ENCODE peak calls at places on chromosomes 13 and 19, in eight cellular contexts. One of them, this sample, is unnamed.

GRCh38 chr13:23610966-23611486 is 40.8 kb downstream of the TNFRSF19 start:
- DNase-seq in AG04450: no peak
- DNase-seq in BJ: no peak
- DNase-seq in psoas muscle: no peak
- DNase-seq in fibroblast of mammary gland: peak; percentile 52
- DNase-seq in lung: no peak
- DNase-seq in endodermal cell: no peak
- DNase-seq in RWPE1: no peak
- DNase-seq in this sample: peak; percentile 72

GRCh38 chr19:55461974-55462628 is 659 bp upstream of the ISOC2 start:
- DNase-seq in AG04450: no peak
- DNase-seq in BJ: no peak
- DNase-seq in psoas muscle: no peak
- DNase-seq in fibroblast of mammary gland: peak; percentile 48
- DNase-seq in lung: no peak
- DNase-seq in endodermal cell: no peak
- DNase-seq in RWPE1: no peak
- DNase-seq in this sample: peak; percentile 53

GRCh38 chr13:51168623-51169022 is 53.6 kb upstream of the FAM124A start:
- DNase-seq in AG04450: no peak
- DNase-seq in BJ: no peak
- DNase-seq in psoas muscle: no peak
- DNase-seq in fibroblast of mammary gland: no peak
- DNase-seq in lung: no peak
- DNase-seq in endodermal cell: peak; percentile 76
- DNase-seq in RWPE1: no peak
- DNase-seq in this sample: no peak

GRCh38 chr13:32610538-32610937 is 24.3 kb downstream of the PDS5B start:
- DNase-seq in AG04450: no peak
- DNase-seq in BJ: no peak
- DNase-seq in psoas muscle: no peak
- DNase-seq in fibroblast of mammary gland: no peak
- DNase-seq in lung: no peak
- DNase-seq in endodermal cell: no peak
- DNase-seq in RWPE1: no peak
- DNase-seq in this sample: no peak

GRCh38 chr19:37986048-37986750 is 79.2 kb downstream of the SIPA1L3 start:
- DNase-seq in AG04450: no peak
- DNase-seq in BJ: no peak
- DNase-seq in psoas muscle: no peak
- DNase-seq in fibroblast of mammary gland: no peak
- DNase-seq in lung: no peak
- DNase-seq in endodermal cell: peak; percentile 58
- DNase-seq in RWPE1: no peak
- DNase-seq in this sample: no peak

GRCh38 chr19:44807652-44808462 is 1.0 kb upstream of the BCAM start:
- DNase-seq in AG04450: no peak
- DNase-seq in BJ: no peak
- DNase-seq in psoas muscle: no peak
- DNase-seq in fibroblast of mammary gland: peak; percentile 43
- DNase-seq in lung: peak; percentile 83
- DNase-seq in endodermal cell: peak; percentile 98
- DNase-seq in RWPE1: peak; percentile 83
- DNase-seq in this sample: peak; percentile 34

GRCh38 chr13:107680115-107680514 is 535.2 kb downstream of the LIG4 start:
- DNase-seq in AG04450: no peak
- DNase-seq in BJ: no peak
- DNase-seq in psoas muscle: no peak
- DNase-seq in fibroblast of mammary gland: peak; percentile 1
- DNase-seq in lung: no peak
- DNase-seq in endodermal cell: no peak
- DNase-seq in RWPE1: no peak
- DNase-seq in this sample: no peak

GRCh38 chr13:46184277-46184699 is 2.3 kb upstream of the LCP1 start:
- DNase-seq in AG04450: no peak
- DNase-seq in BJ: no peak
- DNase-seq in psoas muscle: no peak
- DNase-seq in fibroblast of mammary gland: peak; percentile 11
- DNase-seq in lung: no peak
- DNase-seq in endodermal cell: peak; percentile 84
- DNase-seq in RWPE1: no peak
- DNase-seq in this sample: peak; percentile 19

GRCh38 chr19:28633223-28634030 is 579.5 kb downstream of the UQCRFS1 start:
- DNase-seq in AG04450: no peak
- DNase-seq in BJ: peak; percentile 3
- DNase-seq in psoas muscle: peak; percentile 58
- DNase-seq in fibroblast of mammary gland: peak; percentile 66
- DNase-seq in lung: peak; percentile 54
- DNase-seq in endodermal cell: peak; percentile 90
- DNase-seq in RWPE1: no peak
- DNase-seq in this sample: peak; percentile 61

GRCh38 chr19:40936755-40937154 is 54.3 kb upstream of the CYP2B6 start:
- DNase-seq in AG04450: no peak
- DNase-seq in BJ: no peak
- DNase-seq in psoas muscle: no peak
- DNase-seq in fibroblast of mammary gland: no peak
- DNase-seq in lung: no peak
- DNase-seq in endodermal cell: no peak
- DNase-seq in RWPE1: no peak
- DNase-seq in this sample: no peak

GRCh38 chr19:40928859-40929258 is 46.8 kb upstream of the CYP2A7 start:
- DNase-seq in AG04450: no peak
- DNase-seq in BJ: no peak
- DNase-seq in psoas muscle: no peak
- DNase-seq in fibroblast of mammary gland: no peak
- DNase-seq in lung: no peak
- DNase-seq in endodermal cell: no peak
- DNase-seq in RWPE1: no peak
- DNase-seq in this sample: peak; percentile 29

GRCh38 chr19:40927567-40927966 is 45.5 kb upstream of the CYP2A7 start:
- DNase-seq in AG04450: no peak
- DNase-seq in BJ: no peak
- DNase-seq in psoas muscle: no peak
- DNase-seq in fibroblast of mammary gland: no peak
- DNase-seq in lung: no peak
- DNase-seq in endodermal cell: no peak
- DNase-seq in RWPE1: no peak
- DNase-seq in this sample: no peak

GRCh38 chr19:40932008-40932959 is 50.3 kb upstream of the CYP2A7 start:
- DNase-seq in AG04450: no peak
- DNase-seq in BJ: no peak
- DNase-seq in psoas muscle: no peak
- DNase-seq in fibroblast of mammary gland: no peak
- DNase-seq in lung: no peak
- DNase-seq in endodermal cell: no peak
- DNase-seq in RWPE1: no peak
- DNase-seq in this sample: no peak

DNA sequence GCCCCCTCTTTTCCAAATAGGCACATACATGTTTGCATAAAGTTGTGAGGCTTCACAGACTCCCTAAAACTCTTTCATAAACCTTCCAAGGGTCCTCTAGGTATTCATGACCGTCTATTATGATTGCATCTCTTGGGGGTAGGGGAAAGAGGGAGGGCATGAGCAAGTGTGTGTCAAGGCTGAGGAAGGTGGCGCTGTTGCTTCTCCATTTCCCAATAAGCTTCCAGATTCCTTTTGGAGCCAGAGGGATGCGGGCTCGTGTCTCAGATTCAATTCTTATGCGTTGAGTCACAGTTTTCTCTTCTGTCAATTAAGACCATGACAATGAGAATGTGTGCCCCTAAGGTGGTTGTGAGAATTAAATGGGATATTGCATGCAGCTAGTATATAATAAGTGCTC is 51.0 kb upstream of the CYP2A7 start:
- DNase-seq in AG04450: no peak
- DNase-seq in BJ: no peak
- DNase-seq in psoas muscle: no peak
- DNase-seq in fibroblast of mammary gland: peak; percentile 1
- DNase-seq in lung: no peak
- DNase-seq in endodermal cell: peak; percentile 73
- DNase-seq in RWPE1: no peak
- DNase-seq in this sample: peak; percentile 20
- TF ChIP-seq CTCF in AG04450: no peak
- TF ChIP-seq CTCF in BJ: no peak
- TF ChIP-seq CTCF in psoas muscle: no peak
- TF ChIP-seq CTCF in fibroblast of mammary gland: no peak
- TF ChIP-seq CTCF in lung: no peak
- TF ChIP-seq CTCF in endodermal cell: peak; percentile 66
- TF ChIP-seq CTCF in RWPE1: no peak
- TF ChIP-seq CTCF in this sample: no peak

DNA sequence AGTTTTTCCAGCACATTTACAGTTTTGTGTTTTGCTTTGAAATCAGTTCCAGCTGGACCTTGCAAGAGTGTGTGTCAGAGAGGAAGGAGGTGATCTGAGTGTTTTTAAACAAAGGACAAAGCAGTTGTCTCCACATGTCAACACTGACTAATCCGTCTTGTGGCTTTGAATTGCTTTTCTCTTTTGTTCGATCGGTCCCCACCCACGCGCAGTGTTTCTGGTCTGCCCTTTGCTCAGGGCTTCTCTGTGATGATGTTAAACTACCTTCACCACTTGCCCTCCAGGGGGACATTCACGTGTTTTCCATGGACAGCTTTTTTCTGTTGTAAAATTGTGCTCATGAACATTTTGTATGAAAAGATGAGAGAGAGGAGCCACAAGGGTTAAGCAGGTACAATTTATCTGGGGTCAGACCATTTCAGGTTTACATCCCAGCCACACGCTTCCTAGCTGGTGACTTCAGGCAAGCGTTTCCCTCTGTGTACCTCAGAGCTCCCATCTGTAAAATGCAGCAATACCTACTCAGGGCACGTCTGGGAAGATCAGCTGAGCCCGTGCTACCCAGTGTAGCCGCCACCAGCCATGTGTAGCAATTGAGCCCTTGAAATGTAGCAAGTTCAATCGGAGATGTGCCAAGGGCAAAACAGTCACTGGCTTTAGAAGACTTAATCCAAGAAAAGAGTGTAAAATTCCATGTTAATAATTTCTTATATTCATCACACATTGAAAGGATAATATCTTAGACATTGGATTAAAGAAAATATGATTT is 13.5 kb upstream of the PLA2G4C start:
- DNase-seq in AG04450: peak; percentile 15
- DNase-seq in BJ: peak; percentile 38
- DNase-seq in psoas muscle: no peak
- DNase-seq in fibroblast of mammary gland: peak; percentile 90
- DNase-seq in lung: no peak
- DNase-seq in endodermal cell: no peak
- DNase-seq in RWPE1: peak; percentile 69
- DNase-seq in this sample: peak; percentile 86
- TF ChIP-seq CTCF in AG04450: peak; percentile 48
- TF ChIP-seq CTCF in BJ: peak; percentile 40
- TF ChIP-seq CTCF in psoas muscle: no peak
- TF ChIP-seq CTCF in fibroblast of mammary gland: peak; percentile 31
- TF ChIP-seq CTCF in lung: no peak
- TF ChIP-seq CTCF in endodermal cell: peak; percentile 43
- TF ChIP-seq CTCF in RWPE1: no peak
- TF ChIP-seq CTCF in this sample: peak; percentile 33

DNA sequence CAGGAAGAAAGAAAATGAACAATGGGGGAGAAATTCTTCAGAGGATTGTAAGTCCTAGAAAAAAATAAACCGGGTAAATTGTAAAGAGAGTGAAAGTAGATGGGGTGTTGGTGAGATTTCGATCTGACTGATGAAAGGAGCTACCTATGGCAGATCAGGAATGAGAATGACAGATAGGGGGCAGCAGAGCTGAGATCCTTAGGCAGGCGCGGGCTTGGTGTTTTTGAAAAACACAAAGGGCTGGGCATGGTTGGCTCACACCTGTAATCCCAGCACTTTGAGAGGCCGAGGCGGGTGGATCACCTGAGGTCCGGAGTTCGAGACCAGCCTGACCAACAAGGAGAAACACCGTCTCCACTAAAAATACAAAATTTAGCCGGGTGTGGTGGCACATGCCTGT is 1468.6 kb upstream of the SLC10A2 start:
- DNase-seq in AG04450: no peak
- DNase-seq in BJ: no peak
- DNase-seq in psoas muscle: no peak
- DNase-seq in fibroblast of mammary gland: no peak
- DNase-seq in lung: no peak
- DNase-seq in endodermal cell: peak; percentile 70
- DNase-seq in RWPE1: no peak
- DNase-seq in this sample: no peak
- TF ChIP-seq CTCF in AG04450: peak; percentile 19
- TF ChIP-seq CTCF in BJ: no peak
- TF ChIP-seq CTCF in psoas muscle: no peak
- TF ChIP-seq CTCF in fibroblast of mammary gland: no peak
- TF ChIP-seq CTCF in lung: no peak
- TF ChIP-seq CTCF in endodermal cell: peak; percentile 66
- TF ChIP-seq CTCF in RWPE1: no peak
- TF ChIP-seq CTCF in this sample: no peak

GRCh38 chr19:41886761-41887710 is 4.1 kb downstream of the ARHGEF1 start:
- DNase-seq in AG04450: no peak
- DNase-seq in BJ: no peak
- DNase-seq in psoas muscle: no peak
- DNase-seq in fibroblast of mammary gland: no peak
- DNase-seq in lung: no peak
- DNase-seq in endodermal cell: no peak
- DNase-seq in RWPE1: no peak
- DNase-seq in this sample: no peak

GRCh38 chr19:41883821-41884733 is 1.1 kb downstream of the ARHGEF1 start:
- DNase-seq in AG04450: peak; percentile 92
- DNase-seq in BJ: peak; percentile 73
- DNase-seq in psoas muscle: peak; percentile 97
- DNase-seq in fibroblast of mammary gland: peak; percentile 94
- DNase-seq in lung: peak; percentile 94
- DNase-seq in endodermal cell: peak; percentile 98
- DNase-seq in RWPE1: peak; percentile 98
- DNase-seq in this sample: peak; percentile 97

GRCh38 chr19:41889896-41890295 is 6.9 kb downstream of the ARHGEF1 start:
- DNase-seq in AG04450: no peak
- DNase-seq in BJ: no peak
- DNase-seq in psoas muscle: no peak
- DNase-seq in fibroblast of mammary gland: no peak
- DNase-seq in lung: no peak
- DNase-seq in endodermal cell: no peak
- DNase-seq in RWPE1: no peak
- DNase-seq in this sample: no peak

GRCh38 chr19:41888926-41889325 is 5.9 kb downstream of the ARHGEF1 start:
- DNase-seq in AG04450: no peak
- DNase-seq in BJ: no peak
- DNase-seq in psoas muscle: no peak
- DNase-seq in fibroblast of mammary gland: no peak
- DNase-seq in lung: no peak
- DNase-seq in endodermal cell: no peak
- DNase-seq in RWPE1: no peak
- DNase-seq in this sample: no peak

GRCh38 chr19:41887711-41888382 is 4.9 kb downstream of the ARHGEF1 start:
- DNase-seq in AG04450: no peak
- DNase-seq in BJ: peak; percentile 15
- DNase-seq in psoas muscle: no peak
- DNase-seq in fibroblast of mammary gland: peak; percentile 20
- DNase-seq in lung: peak; percentile 88
- DNase-seq in endodermal cell: peak; percentile 97
- DNase-seq in RWPE1: peak; percentile 96
- DNase-seq in this sample: peak; percentile 29
- TF ChIP-seq CTCF in AG04450: no peak
- TF ChIP-seq CTCF in BJ: no peak
- TF ChIP-seq CTCF in psoas muscle: no peak
- TF ChIP-seq CTCF in fibroblast of mammary gland: no peak
- TF ChIP-seq CTCF in lung: no peak
- TF ChIP-seq CTCF in endodermal cell: peak; percentile 75
- TF ChIP-seq CTCF in RWPE1: no peak
- TF ChIP-seq CTCF in this sample: peak; percentile 3

This sample was measured in fibroblast of pulmonary artery.